ENCODE peak calls at places on chromosomes 1 and 21, in six cellular contexts. J, G, H, E, Z and U are unnamed samples.

GRCh38 chr1:230498704-230499103 is 72.6 kb upstream of the PGBD5 start:
- DNase-seq in J (no peak), G (no peak), H (no peak), E (no peak), Z (no peak), U (no peak)

GRCh38 chr1:17721444-17721843 is 33.7 kb upstream of the ACTL8 start:
- DNase-seq in J (no peak), G (no peak), H (no peak), E (no peak), Z (no peak), U (no peak)

GRCh38 chr1:43319288-43319687 is 18.3 kb upstream of the MPL start:
- DNase-seq in J (no peak), G (no peak), H (no peak), E (peak), Z (no peak), U (no peak)

GRCh38 chr1:203166192-203166940 is 9.3 kb downstream of the MYBPH start:
- DNase-seq in J (no peak), G (no peak), H (no peak), E (peak), Z (no peak), U (no peak)

GRCh38 chr1:90357980-90358379 is 359.1 kb downstream of the BARHL2 start:
- DNase-seq in J (no peak), G (no peak), H (no peak), E (no peak), Z (no peak), U (no peak)

GRCh38 chr1:93171549-93172050 is 8.6 kb downstream of the TMED5 start:
- DNase-seq in J (peak), G (no peak), H (no peak), E (no peak), Z (no peak), U (no peak)

GRCh38 chr1:60825593-60825992 is 256.8 kb upstream of the NFIA start:
- DNase-seq in J (no peak), G (no peak), H (no peak), E (peak), Z (no peak), U (no peak)

GRCh38 chr1:178051071-178051470 is 42.8 kb upstream of the RASAL2 start:
- DNase-seq in J (no peak), G (no peak), H (no peak), E (no peak), Z (peak), U (no peak)

GRCh38 chr1:62688687-62689085 is 500 bp upstream of the DOCK7 start:
- DNase-seq in J (peak), G (no peak), H (peak), E (no peak), Z (peak), U (no peak)

GRCh38 chr1:59999006-59999405 is 72.4 kb upstream of the CYP2J2 start:
- DNase-seq in J (no peak), G (no peak), H (no peak), E (no peak), Z (no peak), U (no peak)

GRCh38 chr21:38852708-38853107 is 47.0 kb downstream of the ETS2 start:
- DNase-seq in J (no peak), G (no peak), H (no peak), E (no peak), Z (no peak), U (no peak)

GRCh38 chr1:240455228-240455821 is 156.6 kb downstream of the GREM2 start:
- DNase-seq in J (peak), G (no peak), H (peak), E (peak), Z (peak), U (no peak)

GRCh38 chr1:26887125-26887524 is 3.0 kb downstream of the GPN2 start:
- DNase-seq in J (peak), G (no peak), H (no peak), E (no peak), Z (peak), U (no peak)

GRCh38 chr1:75937034-75937433 is 4.8 kb upstream of the ASB17 start:
- DNase-seq in J (peak), G (no peak), H (no peak), E (no peak), Z (no peak), U (no peak)

GRCh38 chr1:52633291-52633754 is 355 bp downstream of the SHISAL2A start:
- DNase-seq in J (no peak), G (no peak), H (no peak), E (peak), Z (peak), U (no peak)

GRCh38 chr1:29974345-29974744 is 738.0 kb downstream of the PTPRU start:
- DNase-seq in J (peak), G (no peak), H (no peak), E (peak), Z (peak), U (peak)

GRCh38 chr1:30413111-30413440 is 310.3 kb downstream of the MATN1 start:
- DNase-seq in J (no peak), G (no peak), H (no peak), E (peak), Z (no peak), U (no peak)

GRCh38 chr1:110565565-110565964 is 40.6 kb downstream of the KCNA2 start:
- DNase-seq in J (no peak), G (no peak), H (no peak), E (peak), Z (no peak), U (no peak)

DNA sequence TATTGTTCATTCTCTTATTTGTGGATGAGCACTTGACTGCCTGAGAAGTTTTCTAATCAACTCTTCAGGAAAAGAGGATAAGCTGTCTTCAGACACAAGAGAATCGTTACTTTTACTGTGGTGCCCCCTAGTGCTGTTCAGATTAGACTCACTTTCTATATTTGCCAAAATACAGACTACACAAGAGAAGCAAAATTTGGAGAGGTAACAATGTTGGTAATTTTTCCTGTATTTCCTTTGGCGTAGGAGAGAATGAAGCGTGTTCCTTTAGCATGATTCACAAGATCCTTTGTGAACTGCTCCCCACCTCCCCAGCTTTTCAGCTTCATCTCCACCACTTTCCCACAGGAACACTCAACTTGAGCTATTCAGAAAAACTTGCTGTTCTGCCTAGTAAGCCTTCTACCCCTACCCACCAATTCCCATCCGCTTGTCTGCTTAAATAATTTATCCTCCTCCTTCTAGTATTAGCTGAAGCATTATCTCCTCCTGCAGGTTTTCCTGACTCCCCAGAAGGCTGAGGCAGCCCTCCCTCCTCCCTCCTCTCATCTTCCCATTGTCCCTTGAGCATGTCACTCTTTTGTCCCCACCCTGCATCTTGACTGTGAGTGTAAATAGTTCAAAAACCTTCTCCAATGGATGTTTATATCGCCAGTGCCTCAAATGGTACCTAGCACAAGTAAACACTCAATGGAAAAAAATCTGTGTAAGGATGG is 4.5 kb downstream of the TNFSF4 start:
- DNase-seq in J (peak), G (no peak), H (peak), E (peak), Z (peak), U (peak)
- H3K4me3 ChIP-seq in J (no peak), G (no peak), H (no peak), E (no peak), Z (no peak), U (no peak)

DNA sequence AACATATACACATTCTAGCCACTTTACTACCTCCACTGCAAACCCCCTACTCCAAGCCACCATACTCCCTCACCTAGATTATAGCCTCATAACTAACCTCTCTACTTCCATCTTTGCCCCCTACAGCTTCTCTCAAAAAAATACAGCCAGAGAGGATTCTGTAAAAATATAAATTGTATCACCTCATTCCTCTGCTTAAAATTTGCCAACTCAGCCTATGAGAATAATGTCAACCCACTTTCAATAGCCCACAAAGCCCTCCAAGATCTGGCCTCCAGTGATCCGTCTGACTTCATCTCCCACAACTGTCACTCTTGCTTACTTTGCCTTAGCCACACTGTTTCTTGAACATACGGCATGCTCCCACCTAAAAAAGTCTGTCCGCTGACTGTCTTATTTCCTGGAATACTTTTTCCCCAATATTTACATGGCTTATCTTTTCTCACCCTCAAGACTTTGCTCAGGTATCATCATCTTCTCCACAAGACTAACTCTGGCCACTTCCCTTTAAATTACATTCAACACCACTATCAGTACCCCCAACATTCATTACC is 21.5 kb downstream of the NME7 start:
- DNase-seq in J (no peak), G (no peak), H (no peak), E (no peak), Z (no peak), U (no peak)
- H3K4me3 ChIP-seq in J (no peak), G (no peak), H (no peak), E (no peak), Z (no peak), U (no peak)

DNA sequence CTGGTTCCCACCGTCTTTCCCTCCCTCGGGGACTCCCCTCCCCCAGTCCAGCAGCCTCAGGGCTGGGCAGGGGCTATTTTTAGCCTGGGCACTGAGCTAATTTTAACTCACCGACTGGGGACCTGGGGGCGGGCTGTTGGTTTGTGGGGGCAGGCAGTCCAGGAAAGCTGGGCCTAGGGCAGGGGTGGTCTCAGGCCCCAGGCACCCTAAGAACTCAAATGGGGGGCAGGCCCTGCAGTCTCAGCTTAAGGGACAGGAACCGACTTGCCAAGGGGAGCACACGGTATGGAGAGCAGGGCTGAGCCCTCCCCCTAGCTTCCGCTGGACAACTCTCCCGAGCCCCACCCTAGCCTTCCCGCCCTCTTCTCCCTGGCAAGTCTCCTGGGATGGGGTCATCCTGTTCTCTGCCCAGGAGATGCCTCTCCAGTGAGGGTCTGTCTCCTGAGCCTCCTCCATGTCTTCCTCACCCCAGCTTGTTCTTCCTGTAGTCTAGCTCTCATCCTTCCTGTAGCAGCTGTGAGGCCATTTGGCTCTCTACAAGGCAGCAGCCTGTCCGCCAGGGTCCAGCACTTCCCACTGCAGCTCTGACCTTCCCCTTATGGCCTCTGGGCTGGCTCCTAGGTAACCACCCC is 10.1 kb downstream of the MEF2D start:
- DNase-seq in J (no peak), G (peak), H (no peak), E (peak), Z (no peak), U (no peak)
- H3K4me3 ChIP-seq in J (no peak), G (peak), H (no peak), E (no peak), Z (peak), U (no peak)

DNA sequence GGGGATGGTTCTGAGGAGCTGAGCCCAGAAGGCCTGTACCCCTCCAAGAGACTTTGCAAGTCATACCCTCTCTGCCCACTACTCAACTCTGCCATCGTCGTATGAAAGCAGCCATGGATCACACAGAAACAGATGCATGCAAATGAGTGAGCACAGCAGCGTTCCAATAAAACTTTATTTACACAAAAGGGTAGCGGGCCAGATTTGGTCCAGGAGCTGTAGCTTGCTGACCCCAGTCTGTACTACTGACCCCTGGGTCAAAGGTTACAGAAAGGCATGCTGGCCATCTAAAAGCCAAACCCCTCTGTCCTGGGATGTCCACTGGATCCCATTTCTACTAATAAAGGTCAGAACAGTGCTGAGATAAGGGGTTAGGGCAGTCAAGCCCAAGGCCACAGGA is 8.8 kb upstream of the AGTRAP start:
- DNase-seq in J (no peak), G (no peak), H (no peak), E (no peak), Z (no peak), U (no peak)
- H3K4me3 ChIP-seq in J (no peak), G (no peak), H (no peak), E (no peak), Z (no peak), U (no peak)

GRCh38 chr21:45874716-45875415 is 106.7 kb upstream of the COL6A1 start:
- DNase-seq in J (peak), G (peak), H (no peak), E (no peak), Z (peak), U (peak)

GRCh38 chr21:45875881-45876280 is 105.7 kb upstream of the COL6A1 start:
- DNase-seq in J (no peak), G (no peak), H (no peak), E (no peak), Z (no peak), U (no peak)

GRCh38 chr21:45876381-45877159 is 105.0 kb upstream of the COL6A1 start:
- DNase-seq in J (no peak), G (no peak), H (no peak), E (no peak), Z (no peak), U (peak)

GRCh38 chr21:45873866-45874265 is 107.7 kb upstream of the COL6A1 start:
- DNase-seq in J (no peak), G (no peak), H (no peak), E (no peak), Z (no peak), U (no peak)

GRCh38 chr21:45875416-45875760 is 106.2 kb upstream of the COL6A1 start:
- DNase-seq in J (no peak), G (no peak), H (no peak), E (no peak), Z (no peak), U (no peak)
- H3K4me3 ChIP-seq in J (no peak), G (no peak), H (no peak), E (no peak), Z (no peak), U (no peak)